ENCODE peak calls at places on chromosomes 11 and 22, in six cellular contexts. D, L, Z, M, O and F are unnamed samples.

GRCh38 chr11:111624602-111625001 is 22.4 kb downstream of the SIK2 start:
- DNase-seq in D (no peak), L (no peak), Z (no peak), M (no peak), O (no peak), F (no peak)

GRCh38 chr11:9820260-9820659 is 156.4 kb downstream of the SWAP70 start:
- DNase-seq in D (no peak), L (no peak), Z (no peak), M (no peak), O (no peak), F (no peak)

GRCh38 chr11:87281496-87281895 is 243.8 kb downstream of the TMEM135 start:
- DNase-seq in D (no peak), L (no peak), Z (no peak), M (no peak), O (no peak), F (no peak)

GRCh38 chr22:37599161-37599560 is 9.5 kb upstream of the GGA1 start:
- DNase-seq in D (no peak), L (no peak), Z (no peak), M (no peak), O (no peak), F (no peak)

GRCh38 chr11:119742263-119742861 is 13.4 kb upstream of the NECTIN1 start:
- DNase-seq in D (no peak), L (no peak), Z (peak; percentile 57), M (no peak), O (no peak), F (no peak)

GRCh38 chr11:10868375-10868774 is 10.5 kb upstream of the ZBED5 start:
- DNase-seq in D (no peak), L (no peak), Z (no peak), M (no peak), O (no peak), F (no peak)

GRCh38 chr11:73383249-73384126 is 7.3 kb downstream of the RELT start:
- DNase-seq in D (peak; percentile 75), L (no peak), Z (no peak), M (no peak), O (no peak), F (no peak)

GRCh38 chr22:38468761-38469305 is 937 bp downstream of the KDELR3 start:
- DNase-seq in D (no peak), L (no peak), Z (no peak), M (peak; percentile 36), O (no peak), F (no peak)

GRCh38 chr11:133318221-133318620 is 214.1 kb downstream of the OPCML start:
- DNase-seq in D (no peak), L (no peak), Z (no peak), M (no peak), O (no peak), F (no peak)

GRCh38 chr11:16195659-16196058 is 160.7 kb downstream of the SOX6 start:
- DNase-seq in D (no peak), L (no peak), Z (no peak), M (no peak), O (no peak), F (no peak)

GRCh38 chr11:94400839-94401772 is at the start of gene GPR83:
- DNase-seq in D (no peak), L (no peak), Z (peak; percentile 79), M (peak; percentile 49), O (no peak), F (no peak)

GRCh38 chr11:94623120-94623735 is 56.1 kb downstream of the PIWIL4 start:
- DNase-seq in D (peak; percentile 49), L (peak; percentile 39), Z (peak; percentile 90), M (no peak), O (peak; percentile 77), F (peak; percentile 19)

GRCh38 chr11:62124186-62125113 is 639 bp downstream of the INCENP start:
- DNase-seq in D (peak; percentile 18), L (peak; percentile 28), Z (no peak), M (no peak), O (peak; percentile 24), F (no peak)

GRCh38 chr22:31238057-31238456 is 26.0 kb downstream of the LIMK2 start:
- DNase-seq in D (no peak), L (peak; percentile 38), Z (no peak), M (no peak), O (no peak), F (no peak)

GRCh38 chr11:128339721-128340271 is 247.6 kb downstream of the ETS1 start:
- DNase-seq in D (no peak), L (no peak), Z (no peak), M (no peak), O (no peak), F (no peak)

GRCh38 chr11:40187092-40187403 is 1272.4 kb downstream of the LRRC4C start:
- DNase-seq in D (no peak), L (no peak), Z (peak; percentile 41), M (no peak), O (no peak), F (no peak)

GRCh38 chr11:64343740-64344133 is 3.7 kb downstream of the CCDC88B start:
- DNase-seq in D (no peak), L (no peak), Z (no peak), M (no peak), O (no peak), F (no peak)

GRCh38 chr22:39931271-39931670 is 28.9 kb upstream of the TMA7B start:
- DNase-seq in D (no peak), L (no peak), Z (no peak), M (no peak), O (no peak), F (no peak)

GRCh38 chr11:112555491-112556364 is 295.1 kb upstream of the PLET1 start:
- DNase-seq in D (peak; percentile 28), L (no peak), Z (peak; percentile 1), M (peak; percentile 74), O (peak; percentile 62), F (peak; percentile 31)

GRCh38 chr11:71485063-71485399 is 32.0 kb downstream of the NADSYN1 start:
- DNase-seq in D (no peak), L (no peak), Z (no peak), M (no peak), O (no peak), F (no peak)

GRCh38 chr11:33317662-33318061 is 60.5 kb downstream of the HIPK3 start:
- DNase-seq in D (no peak), L (peak; percentile 30), Z (no peak), M (no peak), O (no peak), F (no peak)

GRCh38 chr11:128389461-128389976 is 197.8 kb downstream of the ETS1 start:
- DNase-seq in D (no peak), L (no peak), Z (no peak), M (no peak), O (no peak), F (no peak)

GRCh38 chr22:23789121-23789520 is 2.4 kb downstream of the SMARCB1 start:
- DNase-seq in D (no peak), L (no peak), Z (no peak), M (no peak), O (peak; percentile 54), F (no peak)

GRCh38 chr11:26583550-26583949 is 11.5 kb upstream of the MUC15 start:
- DNase-seq in D (no peak), L (no peak), Z (no peak), M (no peak), O (no peak), F (no peak)

GRCh38 chr11:134644489-134645456 is 232.7 kb upstream of the B3GAT1 start:
- DNase-seq in D (no peak), L (no peak), Z (no peak), M (peak; percentile 37), O (no peak), F (no peak)

GRCh38 chr11:67252831-67253239 is 13.4 kb upstream of the GRK2 start:
- DNase-seq in D (no peak), L (no peak), Z (no peak), M (no peak), O (no peak), F (no peak)

GRCh38 chr22:49623715-49624114 is 204.0 kb downstream of the BRD1 start:
- DNase-seq in D (no peak), L (no peak), Z (no peak), M (no peak), O (no peak), F (no peak)

GRCh38 chr11:843818-844692 is 1.4 kb downstream of the TSPAN4 start:
- DNase-seq in D (no peak), L (peak; percentile 90), Z (no peak), M (no peak), O (no peak), F (no peak)

GRCh38 chr11:22449441-22449840 is 111.3 kb downstream of the SLC17A6 start:
- DNase-seq in D (no peak), L (no peak), Z (no peak), M (no peak), O (no peak), F (no peak)

GRCh38 chr11:121446752-121447156 is 5.4 kb upstream of the SORL1 start:
- DNase-seq in D (peak; percentile 67), L (no peak), Z (peak; percentile 75), M (no peak), O (no peak), F (no peak)